ENCODE peak calls at places on chromosome 20, in four cellular contexts. One of them, this sample, is unnamed.

GRCh38 chr20:5977975-5978374 is 27.5 kb downstream of the MCM8 start:
- DNase-seq in iris pigment epithelial cell: no peak
- DNase-seq in coronary artery: no peak
- DNase-seq in A549: no peak
- DNase-seq in this sample: no peak

GRCh38 chr20:55200317-55200716 is 724.9 kb downstream of the DOK5 start:
- DNase-seq in iris pigment epithelial cell: no peak
- DNase-seq in coronary artery: no peak
- DNase-seq in A549: no peak
- DNase-seq in this sample: no peak

GRCh38 chr20:46458891-46459750 is 52.7 kb upstream of the ELMO2 start:
- DNase-seq in iris pigment epithelial cell: no peak
- DNase-seq in coronary artery: no peak
- DNase-seq in A549: no peak
- DNase-seq in this sample: peak; percentile 90

GRCh38 chr20:63782051-63782471 is 42.5 kb downstream of the SLC2A4RG start:
- DNase-seq in iris pigment epithelial cell: no peak
- DNase-seq in coronary artery: no peak
- DNase-seq in A549: no peak
- DNase-seq in this sample: no peak

GRCh38 chr20:45105317-45105716 is 4.4 kb upstream of the KCNS1 start:
- DNase-seq in A549: no peak
- DNase-seq in iris pigment epithelial cell: no peak
- DNase-seq in coronary artery: no peak
- DNase-seq in this sample: no peak

GRCh38 chr20:18252597-18253451 is 35.5 kb upstream of the ZNF133 start:
- DNase-seq in coronary artery: no peak
- DNase-seq in iris pigment epithelial cell: no peak
- DNase-seq in A549: peak; percentile 79
- DNase-seq in this sample: peak; percentile 15

GRCh38 chr20:36849333-36850065 is 26.4 kb upstream of the TLDC2 start:
- DNase-seq in iris pigment epithelial cell: no peak
- DNase-seq in coronary artery: no peak
- DNase-seq in A549: no peak
- DNase-seq in this sample: no peak

GRCh38 chr20:64058536-64058935 is 4.5 kb upstream of the TCEA2 start:
- DNase-seq in coronary artery: no peak
- DNase-seq in iris pigment epithelial cell: peak; percentile 67
- DNase-seq in A549: no peak
- DNase-seq in this sample: no peak

GRCh38 chr20:40286991-40287531 is 402.0 kb downstream of the MAFB start:
- DNase-seq in A549: no peak
- DNase-seq in iris pigment epithelial cell: no peak
- DNase-seq in coronary artery: peak; percentile 86
- DNase-seq in this sample: no peak

GRCh38 chr20:23003077-23003476 is 32.0 kb upstream of the SSTR4 start:
- DNase-seq in A549: no peak
- DNase-seq in coronary artery: no peak
- DNase-seq in iris pigment epithelial cell: no peak
- DNase-seq in this sample: no peak

GRCh38 chr20:24738981-24739633 is 210.0 kb upstream of the CST7 start:
- DNase-seq in iris pigment epithelial cell: no peak
- DNase-seq in A549: no peak
- DNase-seq in coronary artery: no peak
- DNase-seq in this sample: no peak

GRCh38 chr20:58511364-58511763 is 3.8 kb downstream of the APCDD1L start:
- DNase-seq in A549: no peak
- DNase-seq in coronary artery: no peak
- DNase-seq in iris pigment epithelial cell: peak; percentile 88
- DNase-seq in this sample: no peak

GRCh38 chr20:12570371-12570770 is 438.4 kb upstream of the SPTLC3 start:
- DNase-seq in coronary artery: no peak
- DNase-seq in A549: peak; percentile 17
- DNase-seq in iris pigment epithelial cell: peak; percentile 1
- DNase-seq in this sample: peak; percentile 59

GRCh38 chr20:17648306-17648646 is 33.8 kb downstream of the RRBP1 start:
- DNase-seq in A549: no peak
- DNase-seq in coronary artery: no peak
- DNase-seq in iris pigment epithelial cell: no peak
- DNase-seq in this sample: no peak

GRCh38 chr20:61332016-61332975 is 80.2 kb downstream of the CDH4 start:
- DNase-seq in A549: no peak
- DNase-seq in iris pigment epithelial cell: no peak
- DNase-seq in coronary artery: no peak
- DNase-seq in this sample: no peak

GRCh38 chr20:56722042-56722441 is 92.9 kb downstream of the TFAP2C start:
- DNase-seq in A549: no peak
- DNase-seq in iris pigment epithelial cell: no peak
- DNase-seq in coronary artery: no peak
- DNase-seq in this sample: no peak

GRCh38 chr20:60057866-60058807 is 99.9 kb downstream of the CDH26 start:
- DNase-seq in iris pigment epithelial cell: peak; percentile 50
- DNase-seq in coronary artery: peak; percentile 64
- DNase-seq in A549: no peak
- DNase-seq in this sample: peak; percentile 36

GRCh38 chr20:44566018-44566417 is 16.4 kb upstream of the PKIG start:
- DNase-seq in iris pigment epithelial cell: no peak
- DNase-seq in coronary artery: no peak
- DNase-seq in A549: no peak
- DNase-seq in this sample: no peak

GRCh38 chr20:40612837-40613236 is 76.2 kb downstream of the MAFB start:
- DNase-seq in coronary artery: no peak
- DNase-seq in A549: no peak
- DNase-seq in iris pigment epithelial cell: no peak
- DNase-seq in this sample: no peak

GRCh38 chr20:49697071-49697470 is 16.6 kb downstream of the B4GALT5 start:
- DNase-seq in A549: no peak
- DNase-seq in iris pigment epithelial cell: no peak
- DNase-seq in coronary artery: peak; percentile 35
- DNase-seq in this sample: no peak

GRCh38 chr20:41293269-41294037 is 24.1 kb downstream of the ZHX3 start:
- DNase-seq in iris pigment epithelial cell: peak; percentile 68
- DNase-seq in coronary artery: no peak
- DNase-seq in A549: no peak
- DNase-seq in this sample: no peak

GRCh38 chr20:23225407-23226060 is 125.1 kb upstream of the NXT1 start:
- DNase-seq in A549: peak; percentile 19
- DNase-seq in coronary artery: peak; percentile 84
- DNase-seq in iris pigment epithelial cell: peak; percentile 98
- DNase-seq in this sample: no peak

GRCh38 chr20:45323731-45324130 is 15.6 kb upstream of the MATN4 start:
- DNase-seq in coronary artery: no peak
- DNase-seq in iris pigment epithelial cell: no peak
- DNase-seq in A549: no peak
- DNase-seq in this sample: no peak

GRCh38 chr20:48897298-48898044 is 24.0 kb upstream of the ARFGEF2 start:
- DNase-seq in A549: peak; percentile 70
- DNase-seq in coronary artery: no peak
- DNase-seq in iris pigment epithelial cell: peak; percentile 89
- DNase-seq in this sample: no peak

GRCh38 chr20:57501461-57502330 is 23.2 kb downstream of the CTCFL start:
- DNase-seq in A549: no peak
- DNase-seq in coronary artery: no peak
- DNase-seq in iris pigment epithelial cell: peak; percentile 16
- DNase-seq in this sample: no peak

GRCh38 chr20:36030143-36030542 is 61.8 kb downstream of the CNBD2 start:
- DNase-seq in coronary artery: no peak
- DNase-seq in A549: no peak
- DNase-seq in iris pigment epithelial cell: no peak
- DNase-seq in this sample: no peak

This sample was measured in iPS-NIHi11.